ENCODE peak calls at places on chromosome 9, in four cellular contexts. E is HepG2, Y is A549, Z is K562. W is an unnamed sample.

GRCh38 chr9:135793221-135794056 is 91.5 kb downstream of the KCNT1 start:
- DNase-seq in Y (no peak), E (no peak), Z (no peak), W (no peak)

GRCh38 chr9:137297060-137297664 is 4.9 kb downstream of the NRARP start:
- DNase-seq in Y (no peak), Z (no peak), E (no peak), W (peak)

GRCh38 chr9:116499434-116499833 is 187.7 kb upstream of the TRIM32 start:
- DNase-seq in E (no peak), Y (no peak), Z (no peak), W (no peak)

GRCh38 chr9:76542360-76542759 is 83.4 kb downstream of the GCNT1 start:
- DNase-seq in Y (peak), Z (no peak), E (no peak), W (no peak)

GRCh38 chr9:19156026-19156474 is 28.8 kb upstream of the PLIN2 start:
- DNase-seq in E (peak), Z (no peak), Y (no peak), W (no peak)

GRCh38 chr9:36936498-36936831 is 97.6 kb downstream of the PAX5 start:
- DNase-seq in Y (no peak), E (no peak), Z (no peak), W (no peak)

GRCh38 chr9:4569101-4569500 is 78.8 kb downstream of the SLC1A1 start:
- DNase-seq in Y (no peak), Z (no peak), E (no peak), W (no peak)

GRCh38 chr9:6686396-6686795 is 40.9 kb upstream of the GLDC start:
- DNase-seq in Z (no peak), Y (peak), E (peak), W (no peak)

GRCh38 chr9:78189461-78189860 is 46.4 kb upstream of the CEP78 start:
- DNase-seq in E (no peak), Z (no peak), Y (no peak), W (no peak)

DNA sequence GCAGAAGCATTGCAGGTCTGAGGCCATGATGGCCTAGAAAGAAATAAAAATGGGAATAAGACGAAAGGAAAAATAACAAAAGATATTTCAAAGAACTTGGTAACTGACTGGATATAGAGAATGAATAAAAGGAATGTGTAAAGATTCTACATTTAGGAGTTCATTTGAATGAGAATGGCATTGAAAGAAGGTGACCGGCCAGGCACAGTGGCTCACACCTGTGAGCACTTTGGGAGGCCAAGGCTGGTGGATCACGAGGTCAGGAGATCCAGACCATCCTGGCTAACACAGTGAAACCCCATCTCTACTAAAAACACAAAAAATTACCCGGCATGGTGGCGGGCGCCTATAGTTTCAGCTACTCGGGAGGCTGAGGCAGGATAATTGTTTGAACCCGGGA is 8.6 kb downstream of the ZBTB26 start:
- DNase-seq in E (no peak), Z (no peak), Y (no peak), W (no peak)
- TF ChIP-seq HMGXB4 in E (no peak), Z (no peak), Y (no peak), W (no peak)

DNA sequence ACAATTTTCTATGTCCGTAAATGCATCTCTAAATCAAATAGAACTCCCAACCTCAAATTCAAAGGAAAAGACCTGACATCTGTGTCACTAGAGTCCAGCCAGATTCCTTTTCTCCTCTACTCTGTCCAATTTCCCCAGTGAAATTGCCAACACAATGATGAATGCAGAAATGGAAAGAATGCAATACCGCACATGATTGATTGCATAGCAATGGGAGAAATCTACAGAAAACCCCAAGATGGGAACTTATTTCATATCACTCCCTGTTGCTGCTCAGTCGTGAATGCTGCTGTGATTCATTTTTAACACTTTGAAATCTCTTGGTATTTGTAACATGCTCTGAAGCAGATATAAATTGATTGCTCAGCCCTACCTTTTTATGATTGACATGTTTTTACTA is 355.1 kb upstream of the TUSC1 start:
- DNase-seq in Z (no peak), Y (no peak), E (no peak), W (no peak)
- TF ChIP-seq HMGXB4 in Z (no peak), Y (no peak), E (no peak), W (no peak)

GRCh38 chr9:16825971-16826370 is 44.5 kb downstream of the BNC2 start:
- DNase-seq in Y (no peak), E (no peak), Z (no peak), W (no peak)

GRCh38 chr9:16825364-16825763 is 45.1 kb downstream of the BNC2 start:
- DNase-seq in Z (no peak), Y (no peak), E (no peak), W (no peak)

GRCh38 chr9:16828335-16829281 is 41.9 kb downstream of the BNC2 start:
- DNase-seq in Z (no peak), Y (no peak), E (no peak), W (peak)

GRCh38 chr9:16821344-16821743 is 49.1 kb downstream of the BNC2 start:
- DNase-seq in Z (no peak), E (no peak), Y (no peak), W (no peak)

GRCh38 chr9:16824545-16825041 is 45.9 kb downstream of the BNC2 start:
- DNase-seq in E (no peak), Y (peak), Z (no peak), W (no peak)
- TF ChIP-seq HMGXB4 in E (no peak), Y (no peak), Z (no peak), W (no peak)

GRCh38 chr9:26301046-26301445 is 591.6 kb downstream of the CAAP1 start:
- DNase-seq in Y (no peak), Z (no peak), E (no peak), W (no peak)

GRCh38 chr9:26296910-26297309 is 595.7 kb downstream of the CAAP1 start:
- DNase-seq in Y (no peak), Z (no peak), E (no peak), W (no peak)

GRCh38 chr9:26301659-26302058 is 590.9 kb downstream of the CAAP1 start:
- DNase-seq in Z (no peak), Y (no peak), E (no peak), W (no peak)
- TF ChIP-seq HMGXB4 in Z (no peak), Y (no peak), E (no peak), W (no peak)

GRCh38 chr9:14957054-14957453 is 46.8 kb upstream of the FREM1 start:
- DNase-seq in Z (no peak), E (no peak), Y (no peak), W (no peak)

GRCh38 chr9:14960881-14961280 is 50.7 kb upstream of the FREM1 start:
- DNase-seq in E (no peak), Y (no peak), Z (no peak), W (no peak)

GRCh38 chr9:14958989-14959388 is 48.8 kb upstream of the FREM1 start:
- DNase-seq in Y (no peak), Z (no peak), E (no peak), W (no peak)

GRCh38 chr9:14961372-14962068 is 51.3 kb upstream of the FREM1 start:
- DNase-seq in E (peak), Y (peak), Z (peak), W (no peak)

GRCh38 chr9:14962193-14962899 is 52.1 kb upstream of the FREM1 start:
- DNase-seq in Y (no peak), E (no peak), Z (no peak), W (no peak)
- TF ChIP-seq HMGXB4 in Y (no peak), E (no peak), Z (no peak), W (no peak)

GRCh38 chr9:87771251-87772006 is 45.5 kb downstream of the CTSL start:
- DNase-seq in Z (no peak), E (no peak), Y (no peak), W (peak)
- TF ChIP-seq HMGXB4 in Z (no peak), E (no peak), Y (no peak), W (no peak)

W was measured in WTC11.